ENCODE peak calls at places on chromosomes 12 and 14, in eight cellular contexts. E, P, R, N, L, S, Q and O are unnamed samples.

GRCh38 chr12:27970391-27970980 is 2.0 kb downstream of the PTHLH start:
- DNase-seq in N (peak; percentile 34), E (no peak), P (no peak), S (no peak), L (peak; percentile 34), Q (peak; percentile 69), R (peak; percentile 54), O (peak; percentile 70)

GRCh38 chr14:70635971-70636595 is 5.6 kb upstream of the TTC9 start:
- DNase-seq in L (no peak), Q (no peak), N (no peak), R (no peak), E (no peak), P (no peak), S (no peak), O (no peak)

GRCh38 chr14:20742132-20742531 is 3.6 kb upstream of the EDDM3A start:
- DNase-seq in R (no peak), Q (no peak), N (no peak), S (no peak), P (no peak), E (no peak), L (no peak), O (no peak)

GRCh38 chr12:11719678-11720099 is 70.2 kb downstream of the ETV6 start:
- DNase-seq in S (no peak), L (no peak), N (no peak), Q (no peak), R (peak; percentile 60), E (no peak), P (no peak), O (no peak)

GRCh38 chr12:69442894-69443293 is 27.3 kb upstream of the FRS2 start:
- DNase-seq in P (no peak), Q (no peak), R (no peak), E (no peak), S (no peak), L (no peak), N (no peak), O (no peak)

GRCh38 chr12:3990356-3990975 is 117.3 kb upstream of the PARP11 start:
- DNase-seq in S (no peak), L (no peak), Q (no peak), P (no peak), R (no peak), N (no peak), E (no peak), O (no peak)

GRCh38 chr12:1907652-1908611 is 10.5 kb downstream of the CACNA2D4 start:
- DNase-seq in N (no peak), P (no peak), L (peak; percentile 10), E (no peak), Q (no peak), R (peak; percentile 48), S (peak; percentile 60), O (peak; percentile 66)

GRCh38 chr14:76834296-76834695 is 8.1 kb downstream of the LRRC74A start:
- DNase-seq in R (no peak), L (peak; percentile 27), P (no peak), S (no peak), N (no peak), E (no peak), Q (no peak), O (no peak)

GRCh38 chr12:54571166-54571856 is 17.1 kb downstream of the PPP1R1A start:
- DNase-seq in P (no peak), S (no peak), R (no peak), E (no peak), N (no peak), L (no peak), Q (no peak), O (no peak)

GRCh38 chr12:11055306-11055705 is 6.8 kb downstream of the TAS2R46 start:
- DNase-seq in R (no peak), E (no peak), P (no peak), L (no peak), Q (no peak), N (no peak), S (no peak), O (no peak)

GRCh38 chr12:19088576-19088975 is 41.0 kb upstream of the PLEKHA5 start:
- DNase-seq in L (no peak), E (no peak), Q (no peak), S (no peak), R (no peak), P (no peak), N (no peak), O (no peak)

GRCh38 chr12:50947932-50948331 is 4.4 kb upstream of the HIGD1C start:
- DNase-seq in Q (no peak), L (no peak), N (no peak), P (no peak), S (no peak), R (no peak), E (no peak), O (no peak)

GRCh38 chr14:20460458-20461229 is 590 bp downstream of the PIP4P1 start:
- DNase-seq in Q (peak; percentile 28), N (no peak), R (no peak), E (no peak), S (peak; percentile 93), L (peak; percentile 59), P (peak; percentile 34), O (no peak)

GRCh38 chr12:69758105-69758504 is 19.4 kb downstream of the RAB3IP start:
- DNase-seq in P (no peak), Q (no peak), L (no peak), N (no peak), R (no peak), E (no peak), S (no peak), O (no peak)

GRCh38 chr14:101226265-101226602 is 322.7 kb upstream of the RTL1 start:
- DNase-seq in N (no peak), L (no peak), R (peak; percentile 34), S (no peak), P (no peak), E (no peak), Q (no peak), O (no peak)

GRCh38 chr12:112524676-112525425 is 106.1 kb downstream of the PTPN11 start:
- DNase-seq in E (no peak), Q (no peak), L (no peak), S (no peak), N (no peak), P (no peak), R (no peak), O (no peak)

GRCh38 chr12:39427360-39427808 is 15.5 kb downstream of the KIF21A start:
- DNase-seq in E (no peak), P (no peak), L (no peak), Q (no peak), R (no peak), S (no peak), N (no peak), O (no peak)

GRCh38 chr12:109608796-109609195 is 35.2 kb downstream of the MVK start:
- DNase-seq in P (no peak), E (no peak), R (no peak), L (no peak), Q (no peak), S (no peak), N (no peak), O (no peak)

GRCh38 chr12:54294152-54294913 is 6.5 kb downstream of the NFE2 start:
- DNase-seq in Q (peak; percentile 72), L (peak; percentile 33), N (peak; percentile 44), P (peak; percentile 38), S (peak; percentile 58), R (peak; percentile 82), E (no peak), O (no peak)

GRCh38 chr12:88493651-88494050 is 86.6 kb downstream of the KITLG start:
- DNase-seq in N (no peak), R (no peak), S (no peak), Q (no peak), P (no peak), L (no peak), E (no peak), O (no peak)

GRCh38 chr12:25041006-25041741 is 92.3 kb upstream of the BCAT1 start:
- DNase-seq in Q (peak; percentile 16), R (no peak), L (no peak), N (no peak), S (no peak), E (no peak), P (no peak), O (no peak)

DNA sequence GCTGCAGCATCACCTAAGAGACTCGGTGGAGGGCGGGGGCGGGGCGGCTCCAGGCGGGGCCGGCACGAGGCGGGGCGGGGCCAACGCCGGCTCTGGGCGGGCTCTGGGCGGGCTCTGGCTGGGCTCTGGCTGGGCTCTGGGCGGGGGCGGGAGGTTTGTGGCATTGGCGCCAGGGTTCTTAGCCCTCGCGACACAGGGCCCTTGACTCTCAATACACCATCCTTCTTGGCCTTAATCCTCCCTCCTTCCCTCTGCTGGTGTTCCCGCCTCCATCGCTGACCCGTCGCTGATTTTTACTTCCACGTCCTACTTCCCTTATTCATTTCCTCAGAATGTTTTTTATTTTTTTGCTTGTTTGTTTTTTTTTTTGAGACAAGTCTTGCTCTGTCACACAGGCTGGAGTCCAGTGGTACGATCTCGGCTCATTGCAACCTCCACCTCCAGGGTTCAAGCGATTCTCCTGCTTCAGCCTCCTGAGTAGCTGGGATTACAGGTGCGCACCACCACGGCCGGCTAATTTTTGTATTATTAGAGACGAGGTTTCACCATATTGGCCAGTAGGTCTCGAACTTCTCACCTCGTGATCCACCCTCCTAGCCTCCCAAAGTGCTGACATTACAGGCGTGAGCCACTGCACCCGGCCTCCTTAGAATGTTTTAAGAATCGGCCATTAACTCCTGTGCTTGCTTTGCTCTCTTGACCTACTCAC is at the start of gene BLTP3B:
- DNase-seq in Q (peak; percentile 94), N (peak; percentile 83), E (peak; percentile 83), R (peak; percentile 95), S (peak; percentile 95), P (peak; percentile 86), L (peak; percentile 81), O (peak; percentile 90)
- TF ChIP-seq CTCF in Q (no peak), N (no peak), E (no peak), R (no peak), S (no peak), P (no peak), L (no peak), O (no peak)

GRCh38 chr12:48336564-48336963 is 14.2 kb downstream of the ZNF641 start:
- DNase-seq in S (no peak), R (no peak), Q (no peak), P (no peak), L (no peak), N (no peak), E (no peak), O (no peak)
- TF ChIP-seq CTCF in S (no peak), R (no peak), Q (no peak), P (no peak), L (no peak), N (no peak), E (no peak), O (peak; percentile 16)

DNA sequence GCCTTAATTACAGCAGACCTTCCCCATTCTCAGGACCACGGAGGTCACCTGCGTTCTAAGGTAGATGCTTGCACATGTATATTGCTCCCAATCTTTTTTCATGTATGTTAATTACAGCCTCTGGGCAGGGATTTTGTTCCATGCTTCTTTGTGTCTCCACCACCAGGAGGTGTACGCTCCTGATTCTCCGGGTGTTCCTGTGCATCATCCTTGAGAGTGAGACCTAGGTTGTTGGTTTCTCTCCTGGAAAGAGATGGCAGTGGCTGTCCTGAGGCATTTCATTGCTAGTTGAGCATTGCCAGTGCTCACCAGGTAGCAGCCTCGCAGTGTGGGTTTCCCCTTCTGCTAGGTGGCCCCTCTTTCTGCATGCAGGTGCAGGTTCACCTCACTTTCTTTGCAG is 52.8 kb downstream of the KCNK13 start:
- DNase-seq in P (no peak), L (no peak), R (no peak), S (no peak), N (no peak), E (no peak), Q (no peak), O (no peak)
- TF ChIP-seq CTCF in P (no peak), L (peak; percentile 52), R (no peak), S (no peak), N (peak; percentile 34), E (no peak), Q (no peak), O (peak; percentile 48)

GRCh38 chr12:96015672-96016071 is 19.5 kb upstream of the HAL start:
- DNase-seq in E (no peak), P (no peak), R (no peak), L (no peak), Q (no peak), S (no peak), N (no peak), O (no peak)
- TF ChIP-seq CTCF in E (no peak), P (no peak), R (peak; percentile 37), L (peak; percentile 46), Q (no peak), S (no peak), N (peak; percentile 51), O (peak; percentile 64)